ENCODE peak calls at places on chromosomes 7 and 10, in four cellular contexts. I, Z, B and Y are unnamed samples.

GRCh38 chr10:43734716-43735115 is 86.0 kb upstream of the ZNF32 start:
- DNase-seq in Z (no peak), I (no peak), B (no peak), Y (no peak)

GRCh38 chr7:13538669-13539068 is 450.8 kb downstream of the ETV1 start:
- DNase-seq in I (no peak), Z (no peak), B (no peak), Y (no peak)

GRCh38 chr7:108026647-108027046 is 23.7 kb upstream of the LAMB1 start:
- DNase-seq in B (no peak), I (no peak), Z (no peak), Y (no peak)

GRCh38 chr10:43121444-43121843 is 16.8 kb upstream of the CSGALNACT2 start:
- DNase-seq in I (peak; percentile 67), Z (no peak), B (no peak), Y (no peak)

GRCh38 chr7:139915864-139916716 is 87.0 kb downstream of the TBXAS1 start:
- DNase-seq in Z (no peak), I (no peak), B (peak; percentile 5), Y (peak; percentile 97)

GRCh38 chr7:43302211-43302711 is 189.8 kb downstream of the HECW1 start:
- DNase-seq in I (no peak), B (no peak), Z (peak; percentile 65), Y (peak; percentile 65)

GRCh38 chr7:64874114-64874513 is 29.0 kb upstream of the ZNF273 start:
- DNase-seq in Z (no peak), I (no peak), B (no peak), Y (no peak)

GRCh38 chr10:73590881-73591577 is at the start of gene USP54:
- DNase-seq in B (no peak), I (no peak), Z (peak; percentile 81), Y (peak; percentile 55)

GRCh38 chr7:112076309-112076708 is 129.9 kb downstream of the DOCK4 start:
- DNase-seq in B (no peak), Z (no peak), I (no peak), Y (no peak)
- H3K4me3 ChIP-seq in B (no peak overlapping the region), Z (no peak overlapping the region), I (no peak overlapping the region), Y (no peak overlapping the region)

GRCh38 chr7:5477723-5478531 is 54.3 kb upstream of the TNRC18 start:
- DNase-seq in I (no peak), B (no peak), Z (peak; percentile 89), Y (no peak)
- H3K4me3 ChIP-seq in I (peak overlapping the region; percentile 70), B (no peak overlapping the region), Z (no peak overlapping the region), Y (no peak overlapping the region)

DNA sequence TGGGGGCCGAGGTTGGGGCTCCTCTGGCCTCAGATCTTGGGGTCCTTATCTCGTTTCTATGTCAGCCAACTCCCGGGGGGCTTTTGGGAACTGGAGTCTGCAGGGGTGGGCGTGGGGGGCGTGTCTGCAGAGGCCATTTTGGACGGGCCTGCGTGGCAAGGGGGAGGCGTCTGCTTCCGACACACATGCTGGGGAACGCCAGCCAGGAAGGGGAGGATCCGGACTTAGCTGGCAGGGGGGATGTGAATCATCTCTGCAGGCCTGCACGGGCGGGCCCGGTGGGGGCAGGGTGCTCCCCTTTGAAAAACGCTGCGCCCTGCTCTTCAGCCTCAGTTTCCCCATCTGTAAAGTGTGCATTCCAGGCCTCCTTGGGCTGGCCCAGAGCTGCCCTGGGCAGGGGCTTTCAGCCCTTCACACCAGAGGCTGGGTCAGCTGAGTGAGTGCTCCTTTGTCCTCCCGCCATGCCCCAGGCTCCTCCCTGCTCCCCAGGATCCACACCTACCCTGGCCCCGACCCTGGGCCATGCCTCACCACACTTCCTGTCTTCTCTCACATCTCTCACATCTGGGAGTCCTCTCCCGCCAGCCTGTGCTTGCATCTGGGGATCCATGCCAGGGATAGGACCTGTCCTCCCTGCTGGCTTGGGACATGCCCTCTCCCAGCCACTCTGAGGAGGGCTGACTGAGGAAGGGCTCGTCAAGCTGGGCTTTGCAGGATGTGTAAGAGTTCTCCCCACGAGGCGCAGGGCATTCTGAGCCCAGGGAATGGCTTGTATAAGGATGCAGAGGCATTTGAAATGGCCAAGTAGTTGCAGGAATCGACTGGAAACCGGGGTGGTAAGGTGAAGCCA is 172.6 kb upstream of the TNRC18 start:
- DNase-seq in Z (peak; percentile 85), I (peak; percentile 88), B (peak; percentile 22), Y (peak; percentile 86)
- H3K4me3 ChIP-seq in Z (peak overlapping the region; percentile 98), I (peak overlapping the region; percentile 75), B (peak overlapping the region; percentile 21), Y (peak overlapping the region; percentile 83)

DNA sequence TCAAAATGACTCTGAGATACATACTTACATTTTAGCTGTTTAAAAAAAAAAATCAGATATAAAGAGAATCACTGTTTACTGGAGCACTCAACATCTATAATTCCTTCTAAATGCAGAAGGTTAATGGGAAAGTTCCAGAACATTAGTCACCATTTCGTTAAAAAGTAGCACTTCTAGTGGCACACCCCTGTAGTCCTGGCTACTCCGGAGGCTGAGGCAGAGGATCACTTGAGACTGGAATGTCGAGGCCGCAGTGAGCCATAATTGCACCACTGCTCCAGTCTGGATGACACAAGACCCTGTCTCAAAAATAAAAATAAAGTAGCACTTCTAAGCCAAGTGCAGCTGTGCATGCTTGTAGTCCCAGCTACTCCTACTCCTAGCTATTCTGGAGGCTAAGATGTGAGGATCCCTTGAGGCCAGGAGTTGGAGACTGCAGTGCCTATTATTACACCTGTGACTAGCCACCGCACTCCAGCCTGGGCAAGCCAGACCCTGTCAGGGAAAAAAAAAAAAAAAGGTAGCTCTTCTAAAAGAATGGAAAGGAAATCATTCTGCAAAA is 2.2 kb downstream of the FGFBP3 start:
- DNase-seq in I (no peak), B (no peak), Z (no peak), Y (no peak)
- H3K4me3 ChIP-seq in I (no peak overlapping the region), B (no peak overlapping the region), Z (peak overlapping the region; percentile 78), Y (no peak overlapping the region)

DNA sequence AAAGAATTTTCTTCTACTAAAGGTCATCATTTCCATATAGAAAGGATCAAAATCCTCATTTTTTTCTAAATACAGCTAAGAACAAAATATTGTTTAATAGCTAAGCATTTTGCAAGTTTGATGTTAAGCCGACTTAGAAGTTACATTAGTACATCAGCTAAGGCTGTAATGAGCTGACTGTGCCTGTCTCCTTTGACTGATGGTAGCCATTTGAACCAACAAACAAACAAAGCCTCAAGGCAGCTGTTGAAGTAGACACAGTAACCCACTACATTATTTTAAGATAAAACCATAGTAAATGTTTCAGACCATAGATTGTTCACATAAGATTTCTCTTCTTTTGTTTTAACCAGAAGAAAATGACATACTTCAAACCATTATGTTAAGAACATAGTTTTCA is 210.9 kb upstream of the VSTM2A start:
- DNase-seq in I (no peak), B (no peak), Z (no peak), Y (no peak)
- H3K4me3 ChIP-seq in I (no peak overlapping the region), B (no peak overlapping the region), Z (no peak overlapping the region), Y (no peak overlapping the region)

GRCh38 chr7:101162551-101163280 is 2.7 kb downstream of the VGF start:
- DNase-seq in Z (peak; percentile 90), B (no peak), I (peak; percentile 83), Y (no peak)
- H3K4me3 ChIP-seq in Z (no peak overlapping the region), B (no peak overlapping the region), I (peak overlapping the region; percentile 75), Y (peak overlapping the region; percentile 28)

DNA sequence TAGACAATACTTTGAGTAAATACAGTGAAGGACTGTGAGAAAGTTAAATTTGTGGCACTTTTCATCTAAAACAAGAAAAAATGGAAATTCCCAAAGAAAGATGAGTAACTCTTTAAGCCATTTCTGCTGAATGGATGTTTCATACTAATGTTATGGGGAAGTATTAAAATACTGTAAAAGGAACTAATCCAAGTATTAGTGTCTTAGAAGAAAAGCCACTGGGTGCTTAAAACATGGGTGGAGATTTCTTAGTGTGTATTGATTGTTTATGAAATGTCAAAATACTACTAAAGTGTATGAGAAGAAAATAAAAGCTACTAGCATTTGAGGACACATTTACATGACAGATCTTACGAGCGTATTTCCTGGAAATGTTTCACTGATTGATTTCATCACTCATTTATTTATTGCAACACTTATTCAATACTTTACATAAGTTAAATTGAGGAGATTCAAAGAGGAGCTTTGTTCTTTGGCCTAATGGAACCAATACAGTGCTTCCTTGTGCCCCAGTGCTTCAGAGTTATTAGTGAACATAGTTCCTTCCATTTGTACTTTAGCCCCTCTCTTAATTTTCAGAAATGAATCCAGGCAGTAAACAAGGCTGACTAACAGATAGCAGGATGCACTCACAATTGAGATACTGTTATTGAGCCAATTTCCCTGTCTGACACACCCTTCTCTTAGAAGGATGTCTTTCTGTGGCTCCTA is 155.5 kb upstream of the AHR start:
- DNase-seq in I (no peak), Z (no peak), B (no peak), Y (no peak)
- H3K4me3 ChIP-seq in I (peak overlapping the region; percentile 31), Z (no peak overlapping the region), B (peak overlapping the region; percentile 35), Y (no peak overlapping the region)

GRCh38 chr7:50854831-50855230 is 72.1 kb upstream of the GRB10 start:
- DNase-seq in Z (no peak), I (no peak), B (no peak), Y (no peak)
- H3K4me3 ChIP-seq in Z (no peak overlapping the region), I (no peak overlapping the region), B (no peak overlapping the region), Y (no peak overlapping the region)

GRCh38 chr7:143272871-143273270 is 9.6 kb downstream of the GSTK1 start:
- DNase-seq in B (no peak), Z (no peak), I (no peak), Y (no peak)

GRCh38 chr7:143269254-143269653 is 6.0 kb downstream of the GSTK1 start:
- DNase-seq in Z (no peak), B (no peak), I (no peak), Y (no peak)

GRCh38 chr7:143271240-143271639 is 8.0 kb downstream of the GSTK1 start:
- DNase-seq in I (no peak), B (no peak), Z (no peak), Y (no peak)
- H3K4me3 ChIP-seq in I (no peak overlapping the region), B (no peak overlapping the region), Z (no peak overlapping the region), Y (no peak overlapping the region)

GRCh38 chr10:66782144-66782543 is 143.7 kb upstream of the LRRTM3 start:
- DNase-seq in B (no peak), I (no peak), Z (no peak), Y (no peak)

GRCh38 chr10:66780796-66781195 is 145.0 kb upstream of the LRRTM3 start:
- DNase-seq in Z (no peak), B (no peak), I (no peak), Y (no peak)

GRCh38 chr10:66773418-66773817 is 152.4 kb upstream of the LRRTM3 start:
- DNase-seq in B (no peak), I (no peak), Z (no peak), Y (no peak)

GRCh38 chr10:66782776-66783175 is 143.1 kb upstream of the LRRTM3 start:
- DNase-seq in B (no peak), Z (no peak), I (no peak), Y (no peak)

DNA sequence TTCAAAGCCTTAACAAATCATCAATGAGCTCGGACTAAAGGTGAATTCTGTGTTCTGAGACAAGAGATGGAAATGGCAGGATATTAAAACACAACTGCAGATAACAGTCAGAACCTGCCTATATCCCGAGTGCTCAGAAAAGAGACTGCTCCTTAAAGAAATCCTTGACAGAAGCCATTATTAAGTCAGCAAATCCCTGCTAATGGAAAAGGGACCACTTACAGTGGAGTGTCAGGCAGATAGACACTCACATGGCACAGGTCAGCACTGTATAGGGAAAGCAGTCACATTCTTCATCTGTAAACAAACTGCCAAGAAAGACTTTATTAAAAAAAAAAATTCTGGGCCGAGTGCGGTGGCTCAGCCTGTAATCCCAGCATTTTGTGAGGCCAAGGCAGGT is 147.5 kb upstream of the LRRTM3 start:
- DNase-seq in I (no peak), B (no peak), Z (no peak), Y (no peak)
- H3K4me3 ChIP-seq in I (no peak overlapping the region), B (no peak overlapping the region), Z (no peak overlapping the region), Y (no peak overlapping the region)